ENCODE peak calls at places on chromosome 6, in six cellular contexts. One of them, this sample, is unnamed.

GRCh38 chr6:132708771-132709170 is 5.1 kb downstream of the VNN1 start:
- DNase-seq in colonic mucosa: no peak
- DNase-seq in fibroblast of the aortic adventitia: no peak
- DNase-seq in Panc1: no peak
- DNase-seq in sigmoid colon: no peak
- DNase-seq in fibroblast of pulmonary artery: no peak
- DNase-seq in this sample: no peak

GRCh38 chr6:116406678-116407345 is 36.1 kb downstream of the DSE start:
- DNase-seq in colonic mucosa: no peak
- DNase-seq in fibroblast of pulmonary artery: peak
- DNase-seq in fibroblast of the aortic adventitia: peak
- DNase-seq in sigmoid colon: no peak
- DNase-seq in Panc1: no peak
- DNase-seq in this sample: peak

GRCh38 chr6:45864651-45865050 is 151.0 kb downstream of the CLIC5 start:
- DNase-seq in sigmoid colon: no peak
- DNase-seq in Panc1: no peak
- DNase-seq in colonic mucosa: no peak
- DNase-seq in fibroblast of the aortic adventitia: no peak
- DNase-seq in fibroblast of pulmonary artery: no peak
- DNase-seq in this sample: no peak

GRCh38 chr6:2988426-2989331 is 11.0 kb upstream of the NQO2 start:
- DNase-seq in sigmoid colon: peak
- DNase-seq in fibroblast of the aortic adventitia: peak
- DNase-seq in colonic mucosa: peak
- DNase-seq in fibroblast of pulmonary artery: peak
- DNase-seq in Panc1: peak
- DNase-seq in this sample: peak

GRCh38 chr6:168815229-168815628 is 374.2 kb downstream of the SMOC2 start:
- DNase-seq in sigmoid colon: no peak
- DNase-seq in fibroblast of the aortic adventitia: no peak
- DNase-seq in Panc1: no peak
- DNase-seq in fibroblast of pulmonary artery: no peak
- DNase-seq in colonic mucosa: no peak
- DNase-seq in this sample: no peak

GRCh38 chr6:143595256-143596036 is 82.3 kb upstream of the PHACTR2 start:
- DNase-seq in fibroblast of the aortic adventitia: no peak
- DNase-seq in colonic mucosa: no peak
- DNase-seq in Panc1: no peak
- DNase-seq in sigmoid colon: no peak
- DNase-seq in fibroblast of pulmonary artery: no peak
- DNase-seq in this sample: no peak

GRCh38 chr6:20626165-20626564 is 91.9 kb downstream of the CDKAL1 start:
- DNase-seq in fibroblast of the aortic adventitia: no peak
- DNase-seq in fibroblast of pulmonary artery: no peak
- DNase-seq in sigmoid colon: no peak
- DNase-seq in Panc1: no peak
- DNase-seq in colonic mucosa: no peak
- DNase-seq in this sample: no peak

GRCh38 chr6:1384549-1385128 is 4.7 kb upstream of the FOXF2 start:
- DNase-seq in sigmoid colon: no peak
- DNase-seq in colonic mucosa: no peak
- DNase-seq in fibroblast of pulmonary artery: no peak
- DNase-seq in fibroblast of the aortic adventitia: no peak
- DNase-seq in Panc1: no peak
- DNase-seq in this sample: no peak

GRCh38 chr6:142356271-142356938 is 54.6 kb downstream of the ADGRG6 start:
- DNase-seq in sigmoid colon: no peak
- DNase-seq in fibroblast of the aortic adventitia: peak
- DNase-seq in colonic mucosa: no peak
- DNase-seq in Panc1: no peak
- DNase-seq in fibroblast of pulmonary artery: peak
- DNase-seq in this sample: peak

GRCh38 chr6:86969573-86969972 is 32.2 kb downstream of the HTR1E start:
- DNase-seq in sigmoid colon: no peak
- DNase-seq in fibroblast of pulmonary artery: no peak
- DNase-seq in fibroblast of the aortic adventitia: no peak
- DNase-seq in Panc1: no peak
- DNase-seq in colonic mucosa: no peak
- DNase-seq in this sample: no peak

DNA sequence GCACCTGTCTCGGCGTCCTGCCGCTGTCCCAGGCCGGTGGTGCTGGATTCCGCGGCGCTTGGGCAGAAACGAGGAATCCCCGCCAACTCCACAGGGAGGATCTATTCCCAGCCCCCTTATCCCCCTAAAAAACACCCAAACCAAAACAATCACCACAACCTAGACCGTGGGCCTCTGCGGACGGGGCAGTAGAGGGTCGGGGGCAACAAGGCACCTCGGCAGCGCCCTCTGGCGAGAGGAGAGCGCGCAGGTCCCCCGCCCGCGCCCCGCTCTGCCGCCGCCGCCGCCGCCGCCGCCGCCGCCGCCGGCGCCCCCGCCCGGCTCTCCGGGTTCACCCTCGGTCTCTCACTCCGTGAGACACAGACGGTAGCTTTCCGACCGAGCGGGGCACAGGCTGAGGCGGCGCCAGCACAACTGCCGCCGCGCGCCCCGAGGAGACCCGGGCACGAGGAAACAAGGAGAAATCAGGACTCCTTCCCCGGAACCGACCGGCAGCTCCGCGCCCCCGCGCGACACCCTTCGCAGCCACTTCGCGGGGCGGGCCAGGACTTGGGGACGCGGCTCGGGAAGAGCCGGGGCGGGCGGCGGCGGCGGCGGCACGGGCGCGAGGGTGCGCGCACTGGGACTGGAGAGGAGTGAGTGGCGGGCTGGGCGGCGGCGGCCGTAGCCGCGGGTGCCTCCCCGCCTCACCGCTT is at the start of gene SLC35F1:
- DNase-seq in sigmoid colon: no peak
- DNase-seq in colonic mucosa: no peak
- DNase-seq in Panc1: no peak
- DNase-seq in fibroblast of pulmonary artery: peak
- DNase-seq in fibroblast of the aortic adventitia: peak
- DNase-seq in this sample: no peak
- H3K4me3 ChIP-seq in sigmoid colon: peak
- H3K4me3 ChIP-seq in colonic mucosa: peak
- H3K4me3 ChIP-seq in Panc1: peak
- H3K4me3 ChIP-seq in fibroblast of pulmonary artery: peak
- H3K4me3 ChIP-seq in fibroblast of the aortic adventitia: peak
- H3K4me3 ChIP-seq in this sample: peak

GRCh38 chr6:37101991-37102298 is 68.0 kb upstream of the PIM1 start:
- DNase-seq in sigmoid colon: no peak
- DNase-seq in fibroblast of pulmonary artery: no peak
- DNase-seq in Panc1: no peak
- DNase-seq in fibroblast of the aortic adventitia: no peak
- DNase-seq in colonic mucosa: no peak
- DNase-seq in this sample: no peak
- H3K4me3 ChIP-seq in sigmoid colon: peak
- H3K4me3 ChIP-seq in fibroblast of pulmonary artery: peak
- H3K4me3 ChIP-seq in Panc1: peak
- H3K4me3 ChIP-seq in fibroblast of the aortic adventitia: peak
- H3K4me3 ChIP-seq in colonic mucosa: peak
- H3K4me3 ChIP-seq in this sample: peak

DNA sequence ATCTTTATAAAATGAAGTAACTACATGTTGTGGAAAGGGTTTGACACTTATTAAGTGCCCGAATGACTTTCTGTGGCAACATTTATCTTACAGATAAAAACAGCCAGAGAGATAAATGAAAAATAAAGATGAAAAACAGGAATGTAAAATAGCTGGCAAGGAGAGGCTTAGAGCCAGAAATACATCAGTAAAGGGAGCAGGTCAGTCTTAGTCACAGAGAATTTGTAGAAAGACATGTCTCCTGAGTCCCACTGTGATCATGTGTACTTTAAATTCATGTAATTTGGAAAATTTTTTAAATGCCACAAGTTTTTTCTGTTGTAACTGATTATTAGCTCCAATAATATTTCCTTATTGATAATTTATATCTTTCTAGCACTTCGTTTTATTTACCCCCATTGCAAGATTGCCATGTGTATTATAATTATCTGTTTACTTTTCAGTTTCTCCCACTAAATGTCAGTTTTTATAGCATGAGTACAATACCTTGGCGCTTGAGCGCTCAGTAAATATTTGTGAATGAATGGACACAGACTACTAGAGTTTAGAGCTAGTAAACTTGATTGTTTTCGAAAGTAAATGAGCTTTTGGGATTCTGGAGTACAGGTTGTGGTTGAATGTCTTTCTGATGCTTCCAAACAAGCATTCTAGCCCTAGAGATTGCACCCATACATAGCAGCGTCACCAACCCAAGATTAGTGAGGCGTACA is 15.2 kb downstream of the TAB2 start:
- DNase-seq in fibroblast of the aortic adventitia: no peak
- DNase-seq in Panc1: no peak
- DNase-seq in fibroblast of pulmonary artery: no peak
- DNase-seq in colonic mucosa: no peak
- DNase-seq in sigmoid colon: no peak
- DNase-seq in this sample: no peak
- H3K4me3 ChIP-seq in fibroblast of the aortic adventitia: no peak
- H3K4me3 ChIP-seq in Panc1: no peak
- H3K4me3 ChIP-seq in fibroblast of pulmonary artery: no peak
- H3K4me3 ChIP-seq in colonic mucosa: no peak
- H3K4me3 ChIP-seq in sigmoid colon: no peak
- H3K4me3 ChIP-seq in this sample: no peak

GRCh38 chr6:24883618-24884017 is 52.1 kb downstream of the RIPOR2 start:
- DNase-seq in Panc1: no peak
- DNase-seq in fibroblast of the aortic adventitia: no peak
- DNase-seq in sigmoid colon: no peak
- DNase-seq in fibroblast of pulmonary artery: peak
- DNase-seq in colonic mucosa: no peak
- DNase-seq in this sample: no peak
- H3K4me3 ChIP-seq in Panc1: no peak
- H3K4me3 ChIP-seq in fibroblast of the aortic adventitia: no peak
- H3K4me3 ChIP-seq in sigmoid colon: no peak
- H3K4me3 ChIP-seq in fibroblast of pulmonary artery: no peak
- H3K4me3 ChIP-seq in colonic mucosa: no peak
- H3K4me3 ChIP-seq in this sample: no peak

DNA sequence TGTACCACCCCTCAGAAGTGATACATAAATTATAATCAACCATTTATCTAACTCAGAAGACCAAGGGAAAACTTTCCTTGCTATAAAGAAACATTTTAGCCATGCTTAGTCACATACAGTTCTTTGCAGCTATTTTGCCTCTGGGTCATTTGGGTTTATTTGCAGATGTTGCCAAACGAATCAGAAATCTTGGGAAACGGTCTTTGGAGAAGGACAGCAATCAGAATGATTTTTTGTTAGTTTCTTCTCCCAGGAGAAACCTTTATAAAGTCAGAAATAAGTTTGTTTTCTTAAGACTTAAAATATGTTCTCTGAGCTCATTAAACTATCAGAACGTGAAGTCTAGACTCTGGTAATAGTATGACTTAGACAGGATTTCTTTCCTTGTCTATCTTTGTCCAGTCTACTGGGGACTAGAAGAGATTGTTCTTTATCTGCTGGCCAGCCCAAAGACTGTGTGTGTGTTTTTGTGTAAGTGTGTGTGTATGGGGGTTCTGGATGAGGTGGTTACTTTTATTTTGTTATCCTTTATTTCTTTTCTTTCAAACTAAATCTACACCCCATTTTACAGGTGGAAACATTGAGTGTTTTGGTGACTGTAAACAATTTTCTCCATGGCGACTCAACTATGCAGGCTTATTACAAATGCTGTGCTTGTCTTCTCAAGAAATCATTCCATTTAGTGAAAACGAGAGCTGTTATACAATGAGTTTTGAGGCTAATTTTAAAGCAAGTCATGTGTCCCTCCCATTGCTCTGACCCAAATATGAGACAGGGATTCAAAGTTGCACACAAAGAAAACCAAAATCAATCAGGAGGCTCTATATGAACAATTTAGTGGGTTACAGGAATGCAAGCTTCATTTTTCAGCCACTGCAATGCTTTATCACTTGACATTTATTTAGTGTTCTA is 97.7 kb downstream of the ELOVL5 start:
- DNase-seq in fibroblast of the aortic adventitia: peak
- DNase-seq in sigmoid colon: no peak
- DNase-seq in Panc1: no peak
- DNase-seq in colonic mucosa: no peak
- DNase-seq in fibroblast of pulmonary artery: peak
- DNase-seq in this sample: peak
- H3K4me3 ChIP-seq in fibroblast of the aortic adventitia: no peak
- H3K4me3 ChIP-seq in sigmoid colon: no peak
- H3K4me3 ChIP-seq in Panc1: no peak
- H3K4me3 ChIP-seq in colonic mucosa: no peak
- H3K4me3 ChIP-seq in fibroblast of pulmonary artery: no peak
- H3K4me3 ChIP-seq in this sample: no peak